ENCODE peak calls at places on chromosome 13, in four cellular contexts. V, I, M and D are unnamed samples.

GRCh38 chr13:112905086-112905485 is 63.9 kb upstream of the MCF2L start:
- DNase-seq in V (no peak), I (no peak), M (no peak), D (no peak)

GRCh38 chr13:97256343-97256783 is 34.2 kb downstream of the MBNL2 start:
- DNase-seq in V (no peak), I (peak), M (no peak), D (peak)

GRCh38 chr13:91406619-91407018 is 8.2 kb downstream of the GPC5 start:
- DNase-seq in V (no peak), I (peak), M (peak), D (peak)

GRCh38 chr13:82636119-82636518 is 1246.2 kb downstream of the SLITRK1 start:
- DNase-seq in V (no peak), I (peak), M (no peak), D (peak)

GRCh38 chr13:27853871-27854270 is 61.6 kb downstream of the GSX1 start:
- DNase-seq in V (no peak), I (no peak), M (no peak), D (peak)

GRCh38 chr13:107585466-107585865 is 629.9 kb downstream of the LIG4 start:
- DNase-seq in V (no peak), I (peak), M (no peak), D (no peak)

GRCh38 chr13:39876258-39876657 is 220.8 kb downstream of the COG6 start:
- DNase-seq in V (no peak), I (peak), M (no peak), D (peak)

GRCh38 chr13:39956036-39956435 is 300.6 kb downstream of the COG6 start:
- DNase-seq in V (no peak), I (no peak), M (no peak), D (no peak)

GRCh38 chr13:51674276-51674675 is 90.0 kb downstream of the WDFY2 start:
- DNase-seq in V (peak), I (no peak), M (no peak), D (no peak)

GRCh38 chr13:43232866-43233265 is 209.5 kb downstream of the DNAJC15 start:
- DNase-seq in V (no peak), I (peak), M (no peak), D (peak)

GRCh38 chr13:43230989-43231388 is 207.6 kb downstream of the DNAJC15 start:
- DNase-seq in V (no peak), I (no peak), M (no peak), D (no peak)

GRCh38 chr13:43227721-43228120 is 204.3 kb downstream of the DNAJC15 start:
- DNase-seq in V (no peak), I (peak), M (no peak), D (peak)

GRCh38 chr13:43232144-43232840 is 208.9 kb downstream of the DNAJC15 start:
- DNase-seq in V (no peak), I (no peak), M (no peak), D (no peak)

DNA sequence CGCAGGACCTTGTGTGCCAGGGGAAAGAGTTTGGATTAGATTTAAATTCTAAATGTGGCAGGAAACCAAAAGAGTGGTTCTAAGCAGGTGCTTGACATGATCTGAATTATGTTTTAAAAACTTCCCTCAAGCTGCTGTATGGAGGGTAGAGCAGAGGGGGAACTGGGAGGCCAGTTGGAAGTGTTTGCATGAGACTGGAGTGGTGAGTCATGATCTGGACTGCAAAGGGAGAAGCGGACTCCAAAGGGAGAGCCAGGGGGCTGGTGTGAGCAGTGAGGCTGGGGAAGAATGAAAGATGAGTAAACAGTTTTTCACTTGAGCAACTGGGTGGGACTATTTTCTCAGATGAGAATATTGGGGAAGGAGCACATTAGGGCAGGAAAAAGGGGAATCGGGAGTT is 206.1 kb downstream of the DNAJC15 start:
- DNase-seq in V (no peak), I (peak), M (no peak), D (peak)
- TF ChIP-seq CTCF in V (no peak), I (no peak), M (no peak), D (no peak)

GRCh38 chr13:110960219-110960618 is 45.4 kb upstream of the ANKRD10 start:
- DNase-seq in V (no peak), I (no peak), M (no peak), D (no peak)

GRCh38 chr13:110953833-110954532 is 39.1 kb upstream of the ANKRD10 start:
- DNase-seq in V (no peak), I (no peak), M (peak), D (no peak)

GRCh38 chr13:110953416-110953815 is 38.5 kb upstream of the ANKRD10 start:
- DNase-seq in V (no peak), I (no peak), M (peak), D (no peak)

GRCh38 chr13:110957931-110958330 is 43.1 kb upstream of the ANKRD10 start:
- DNase-seq in V (no peak), I (no peak), M (no peak), D (no peak)

DNA sequence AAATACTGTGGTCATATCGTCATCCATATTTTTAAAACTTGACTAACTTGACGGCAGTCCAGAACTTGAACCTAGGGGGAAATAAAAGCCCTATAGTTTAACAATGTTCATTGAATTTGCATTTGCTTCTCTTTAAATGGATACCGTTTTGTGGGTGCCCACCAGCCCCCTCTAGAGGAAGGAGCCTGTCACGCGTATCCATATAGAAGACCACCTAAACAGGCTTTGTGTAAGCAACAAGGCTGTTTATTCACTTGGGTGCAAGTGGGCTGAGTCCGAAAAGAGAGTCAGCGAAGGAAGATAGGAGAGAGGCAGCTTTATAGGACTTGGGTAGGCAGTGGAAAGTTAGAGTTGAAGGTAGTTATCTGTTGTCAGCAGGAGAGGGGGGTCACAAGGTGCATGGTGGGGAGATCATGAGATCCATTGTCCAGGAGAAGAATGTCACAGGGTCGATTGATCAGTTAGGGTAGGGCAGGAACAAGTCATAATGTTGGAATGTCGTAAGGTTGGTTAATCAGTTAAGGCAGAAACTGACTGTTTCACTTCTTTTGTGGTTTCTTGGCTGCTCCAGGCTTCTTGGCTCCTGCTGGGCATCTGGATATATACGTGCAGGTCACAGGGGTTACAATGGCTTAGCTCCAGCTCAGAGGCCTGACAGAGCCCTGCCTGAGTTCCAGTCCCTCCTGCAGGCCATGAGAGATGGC is 42.5 kb upstream of the ANKRD10 start:
- DNase-seq in V (no peak), I (peak), M (peak), D (peak)
- TF ChIP-seq CTCF in V (no peak), I (peak), M (peak), D (peak)

GRCh38 chr13:98524391-98524790 is 52.5 kb downstream of the STK24 start:
- DNase-seq in V (no peak), I (no peak), M (no peak), D (no peak)
- TF ChIP-seq CTCF in V (no peak), I (no peak), M (no peak), D (no peak)

DNA sequence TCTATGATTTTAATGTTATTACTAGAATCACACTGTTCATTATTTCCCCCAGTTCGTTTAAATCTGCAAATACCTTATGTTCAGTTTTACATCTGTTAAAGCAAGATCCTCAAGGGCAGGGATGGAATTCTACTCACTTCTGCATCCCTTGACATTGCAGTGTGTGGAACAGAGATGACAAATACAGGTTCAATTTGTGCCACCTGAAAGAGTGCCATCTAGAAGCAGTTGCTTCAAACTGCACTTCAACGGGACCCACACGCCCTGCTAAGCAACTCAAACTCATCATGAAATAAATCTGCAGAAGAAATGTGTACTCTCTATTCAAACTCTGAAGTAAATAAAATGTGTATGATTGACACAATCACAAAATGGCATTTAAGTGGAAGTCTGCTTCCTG is 44.5 kb downstream of the RUBCNL start:
- DNase-seq in V (no peak), I (no peak), M (no peak), D (no peak)
- TF ChIP-seq CTCF in V (no peak), I (no peak), M (no peak), D (no peak)

GRCh38 chr13:42215578-42216421 is 56.2 kb upstream of the AKAP11 start:
- DNase-seq in V (no peak), I (peak), M (no peak), D (peak)
- TF ChIP-seq CTCF in V (peak), I (peak), M (no peak), D (peak)

DNA sequence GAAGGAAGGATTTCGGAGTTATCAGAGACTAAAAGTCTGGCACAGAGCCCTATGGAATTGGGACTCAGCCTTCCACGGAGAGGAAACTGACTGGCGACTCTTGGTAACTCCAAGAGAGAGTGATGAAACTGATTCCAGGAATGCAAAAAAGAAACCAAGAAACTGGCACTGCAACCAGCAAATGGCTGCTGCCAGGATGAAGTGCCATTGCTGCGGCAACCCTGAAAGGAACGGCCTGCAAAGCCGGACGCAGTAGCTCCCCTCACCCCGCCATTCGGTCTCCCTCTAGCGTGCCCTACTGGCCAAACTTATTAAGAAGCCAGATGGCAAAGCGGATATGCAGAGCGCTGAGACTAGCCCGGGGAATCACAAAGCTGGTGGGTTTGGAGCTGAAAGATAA is 236.0 kb downstream of the PCDH9 start:
- DNase-seq in V (peak), I (peak), M (peak), D (no peak)
- TF ChIP-seq CTCF in V (peak), I (peak), M (peak), D (peak)